ENCODE peak calls at places on chromosomes 2 and 18, in nine cellular contexts. J is fibroblast of lung, F is C1 segment of cervical spinal cord, X is GF-D8, R is GM23338, W is WTC11, L is WERI-Rb-1, P is NCI-H510A, C is epithelial cell of esophagus. B is an unnamed sample.

GRCh38 chr2:159157361-159158045 is 129.0 kb downstream of the WDSUB1 start:
- DNase-seq in J (no peak), F (no peak), X (no peak), R (no peak), W (no peak), L (no peak), P (no peak), C (peak), B (no peak)

GRCh38 chr18:55054591-55054990 is 95.3 kb upstream of the CCDC68 start:
- DNase-seq in J (peak), F (no peak), X (no peak), R (no peak), W (no peak), L (no peak), P (no peak), C (no peak), B (no peak)

GRCh38 chr2:226256237-226256636 is 543.4 kb downstream of the IRS1 start:
- DNase-seq in J (peak), F (no peak), X (no peak), R (no peak), W (no peak), L (no peak), P (no peak), C (peak), B (peak)

GRCh38 chr2:160384791-160385190 is 108.8 kb downstream of the RBMS1 start:
- DNase-seq in J (no peak), F (no peak), X (no peak), R (no peak), W (no peak), L (no peak), P (no peak), C (no peak), B (no peak)

GRCh38 chr2:173979721-173980351 is 14.7 kb upstream of the SP3 start:
- DNase-seq in J (peak), F (no peak), X (no peak), R (no peak), W (no peak), L (no peak), P (no peak), C (no peak), B (no peak)

GRCh38 chr18:13393338-13393737 is 174.8 kb downstream of the LDLRAD4 start:
- DNase-seq in J (no peak), F (no peak), X (no peak), R (no peak), W (no peak), L (no peak), P (peak), C (no peak), B (no peak)

GRCh38 chr2:2271471-2271941 is 59.6 kb downstream of the MYT1L start:
- DNase-seq in J (peak), F (no peak), X (no peak), R (no peak), W (no peak), L (peak), P (peak), C (no peak), B (peak)

GRCh38 chr2:229270551-229271410 is at the start of gene PID1:
- DNase-seq in J (peak), F (no peak), X (no peak), R (peak), W (peak), L (no peak), P (peak), C (peak), B (peak)

GRCh38 chr2:149122521-149122920 is 84.0 kb downstream of the LYPD6B start:
- DNase-seq in J (no peak), F (no peak), X (no peak), R (no peak), W (no peak), L (no peak), P (no peak), C (no peak), B (peak)

GRCh38 chr2:30235859-30236535 is 4.7 kb downstream of the LBH start:
- DNase-seq in J (no peak), F (no peak), X (no peak), R (no peak), W (no peak), L (no peak), P (no peak), C (no peak), B (no peak)

GRCh38 chr18:48072428-48073204 is 142.2 kb upstream of the SMAD2 start:
- DNase-seq in J (no peak), F (no peak), X (no peak), R (peak), W (no peak), L (no peak), P (no peak), C (peak), B (peak)

GRCh38 chr2:121238828-121239227 is 46.2 kb downstream of the TFCP2L1 start:
- DNase-seq in J (no peak), F (no peak), X (no peak), R (no peak), W (no peak), L (no peak), P (no peak), C (no peak), B (no peak)

GRCh38 chr2:102103992-102104871 is 38.3 kb upstream of the IL1R1 start:
- DNase-seq in J (peak), F (no peak), X (peak), R (no peak), W (no peak), L (no peak), P (no peak), C (peak), B (peak)

GRCh38 chr2:86807462-86808275 is 17.0 kb upstream of the CD8A start:
- DNase-seq in J (peak), F (no peak), X (no peak), R (peak), W (peak), L (peak), P (peak), C (peak), B (peak)

GRCh38 chr2:143128681-143129580 is at the start of gene ARHGAP15:
- DNase-seq in J (no peak), F (no peak), X (peak), R (no peak), W (no peak), L (no peak), P (no peak), C (peak), B (no peak)

GRCh38 chr2:96325038-96325883 is at the start of gene ITPRIPL1:
- DNase-seq in J (no peak), F (no peak), X (no peak), R (peak), W (peak), L (peak), P (no peak), C (peak), B (no peak)

GRCh38 chr2:204027105-204027504 is 90.5 kb downstream of the ICOS start:
- DNase-seq in J (peak), F (no peak), X (no peak), R (no peak), W (no peak), L (no peak), P (no peak), C (peak), B (peak)

GRCh38 chr2:100126172-100126571 is 16.2 kb downstream of the AFF3 start:
- DNase-seq in J (peak), F (no peak), X (no peak), R (no peak), W (no peak), L (peak), P (no peak), C (no peak), B (no peak)

GRCh38 chr2:3523551-3524041 is 4.3 kb upstream of the ADI1 start:
- DNase-seq in J (peak), F (no peak), X (no peak), R (no peak), W (no peak), L (peak), P (no peak), C (peak), B (no peak)

GRCh38 chr18:49690307-49690706 is 123.0 kb downstream of the ACAA2 start:
- DNase-seq in J (peak), F (no peak), X (no peak), R (no peak), W (no peak), L (no peak), P (no peak), C (peak), B (no peak)

GRCh38 chr2:79129260-79129659 is 9.0 kb downstream of the REG1A start:
- DNase-seq in J (no peak), F (no peak), X (no peak), R (no peak), W (no peak), L (no peak), P (no peak), C (no peak), B (no peak)

GRCh38 chr2:66839551-66840320 is 404.8 kb downstream of the MEIS1 start:
- DNase-seq in J (peak), F (no peak), X (no peak), R (no peak), W (no peak), L (no peak), P (no peak), C (peak), B (peak)

GRCh38 chr2:231545105-231545902 is 15.1 kb upstream of the NMUR1 start:
- DNase-seq in J (peak), F (no peak), X (peak), R (no peak), W (no peak), L (no peak), P (no peak), C (no peak), B (peak)

GRCh38 chr2:18232731-18233438 is 327.6 kb downstream of the RDH14 start:
- DNase-seq in J (peak), F (no peak), X (no peak), R (no peak), W (no peak), L (no peak), P (no peak), C (peak), B (no peak)

GRCh38 chr2:103289101-103289725 is 527.4 kb downstream of the TMEM182 start:
- DNase-seq in J (peak), F (no peak), X (no peak), R (peak), W (peak), L (no peak), P (no peak), C (no peak), B (no peak)

GRCh38 chr18:23689616-23690504 is 607 bp downstream of the LAMA3 start:
- DNase-seq in J (no peak), F (no peak), X (no peak), R (peak), W (peak), L (peak), P (no peak), C (no peak), B (no peak)

GRCh38 chr2:227862741-227863588 is 8.5 kb upstream of the DAW1 start:
- DNase-seq in J (peak), F (no peak), X (no peak), R (peak), W (no peak), L (no peak), P (no peak), C (peak), B (peak)

GRCh38 chr2:240252191-240252871 is 111.9 kb upstream of the OTOS start:
- DNase-seq in J (no peak), F (no peak), X (no peak), R (no peak), W (no peak), L (no peak), P (no peak), C (no peak), B (no peak)

GRCh38 chr2:222319576-222320440 is 21.0 kb upstream of the PAX3 start:
- DNase-seq in J (peak), F (no peak), X (no peak), R (peak), W (peak), L (no peak), P (peak), C (peak), B (no peak)

GRCh38 chr2:43059183-43059897 is 167.1 kb downstream of the ZFP36L2 start:
- DNase-seq in J (peak), F (no peak), X (peak), R (no peak), W (no peak), L (no peak), P (no peak), C (peak), B (peak)

GRCh38 chr2:68762665-68763064 is 28.1 kb downstream of the ARHGAP25 start:
- DNase-seq in J (peak), F (no peak), X (no peak), R (no peak), W (no peak), L (no peak), P (no peak), C (no peak), B (no peak)

GRCh38 chr2:171161425-171162289 is 964 bp upstream of the TLK1 start:
- DNase-seq in J (no peak), F (no peak), X (no peak), R (no peak), W (no peak), L (no peak), P (no peak), C (no peak), B (no peak)

GRCh38 chr2:207725815-207726578 is 14.6 kb downstream of the CCNYL1 start:
- DNase-seq in J (no peak), F (no peak), X (no peak), R (no peak), W (no peak), L (no peak), P (no peak), C (peak), B (no peak)